ENCODE peak calls at places on chromosomes 2 and 18, in six cellular contexts. Z is H1, C is SK-N-SH, O is HL-60, B is HepG2, R is GM12878. J is an unnamed sample.

GRCh38 chr2:226911932-226912331 is 76.1 kb downstream of the RHBDD1 start:
- DNase-seq in Z (no peak), C (no peak), O (no peak), B (no peak), R (no peak), J (no peak)

GRCh38 chr2:71589763-71590162 is 136.4 kb downstream of the DYSF start:
- DNase-seq in Z (no peak), C (no peak), O (no peak), B (no peak), R (no peak), J (peak; percentile 57)

GRCh38 chr18:56995579-56996194 is 151.2 kb upstream of the BOD1L2 start:
- DNase-seq in Z (no peak), C (peak; percentile 17), O (no peak), B (no peak), R (no peak), J (no peak)

GRCh38 chr2:120384486-120385354 is 38.8 kb downstream of the INHBB start:
- DNase-seq in Z (no peak), C (no peak), O (no peak), B (peak; percentile 82), R (peak; percentile 4), J (no peak)

GRCh38 chr18:21865043-21865442 is 124.5 kb downstream of the MIB1 start:
- DNase-seq in Z (no peak), C (no peak), O (no peak), B (peak; percentile 29), R (no peak), J (no peak)

GRCh38 chr2:181943411-181944124 is 42.1 kb upstream of the PPP1R1C start:
- DNase-seq in Z (no peak), C (no peak), O (no peak), B (no peak), R (no peak), J (no peak)

GRCh38 chr2:9145752-9146430 is 60.7 kb upstream of the ASAP2 start:
- DNase-seq in Z (peak; percentile 59), C (no peak), O (no peak), B (no peak), R (no peak), J (no peak)

GRCh38 chr18:47931707-47932103 is 1.2 kb upstream of the SMAD2 start:
- DNase-seq in Z (no peak), C (peak; percentile 29), O (peak; percentile 93), B (no peak), R (no peak), J (peak; percentile 22)

GRCh38 chr18:23703057-23703986 is 14.1 kb downstream of the LAMA3 start:
- DNase-seq in Z (no peak), C (peak; percentile 67), O (peak; percentile 54), B (peak; percentile 50), R (no peak), J (peak; percentile 51)

GRCh38 chr2:239192456-239192855 is 208.4 kb downstream of the HDAC4 start:
- DNase-seq in Z (peak; percentile 32), C (no peak), O (no peak), B (no peak), R (no peak), J (no peak)

GRCh38 chr2:4915348-4915747 is 776.8 kb upstream of the SOX11 start:
- DNase-seq in Z (no peak), C (no peak), O (no peak), B (no peak), R (no peak), J (no peak)
- TF ChIP-seq GABPA in Z (no peak), C (no peak), O (no peak), B (no peak), R (no peak), J (no peak)

GRCh38 chr2:53913721-53914120 is 54.0 kb upstream of the GPR75 start:
- DNase-seq in Z (no peak), C (no peak), O (peak; percentile 30), B (no peak), R (peak; percentile 2), J (no peak)
- TF ChIP-seq GABPA in Z (no peak), C (no peak), O (no peak), B (no peak), R (no peak), J (no peak)

GRCh38 chr18:69401475-69402218 is 959 bp downstream of the DOK6 start:
- DNase-seq in Z (peak; percentile 54), C (peak; percentile 65), O (no peak), B (no peak), R (no peak), J (no peak)
- TF ChIP-seq GABPA in Z (no peak), C (no peak), O (no peak), B (no peak), R (no peak), J (no peak)

GRCh38 chr2:231900486-231900942 is 25.7 kb downstream of the NPPC start:
- DNase-seq in Z (peak; percentile 99), C (peak; percentile 79), O (peak; percentile 77), B (peak; percentile 80), R (no peak), J (peak; percentile 78)
- TF ChIP-seq GABPA in Z (peak; percentile 58), C (no peak), O (no peak), B (no peak), R (no peak), J (no peak)